ENCODE peak calls at places on chromosomes 13 and 19, in four cellular contexts. M is AG09319, S is psoas muscle, E is RKO. V is an unnamed sample.

GRCh38 chr13:24220086-24220703 is 59.7 kb downstream of the SPATA13 start:
- DNase-seq in M (peak; percentile 70), S (no peak), E (peak; percentile 88), V (no peak)

GRCh38 chr19:1602091-1602707 is 3.1 kb downstream of the UQCR11 start:
- DNase-seq in E (no peak), S (no peak), M (no peak), V (no peak)

GRCh38 chr19:56106397-56106849 is 14.7 kb downstream of the ZNF787 start:
- DNase-seq in S (no peak), E (no peak), M (no peak), V (no peak)

GRCh38 chr19:56121180-56122167 is at the start of gene ZNF787:
- DNase-seq in E (peak; percentile 94), S (peak; percentile 99), M (peak; percentile 96), V (peak; percentile 99)

GRCh38 chr19:43594710-43595604 is 977 bp downstream of the IRGQ start:
- DNase-seq in S (peak; percentile 43), M (peak; percentile 18), E (peak; percentile 83), V (no peak)

GRCh38 chr13:41588899-41589298 is 131.5 kb downstream of the RGCC start:
- DNase-seq in M (peak; percentile 74), E (peak; percentile 95), S (no peak), V (no peak)

GRCh38 chr19:35318679-35319448 is 10.1 kb upstream of the CD22 start:
- DNase-seq in S (peak; percentile 72), E (peak; percentile 51), M (peak; percentile 20), V (no peak)

GRCh38 chr19:35623327-35624010 is 5.4 kb upstream of the RBM42 start:
- DNase-seq in S (no peak), M (no peak), E (no peak), V (no peak)

GRCh38 chr13:76944457-76944856 is 3.9 kb upstream of the ACOD1 start:
- DNase-seq in E (no peak), S (no peak), M (no peak), V (no peak)

GRCh38 chr19:13978721-13979191 is 26.4 kb downstream of the DCAF15 start:
- DNase-seq in S (no peak), E (no peak), M (no peak), V (no peak)

GRCh38 chr13:99860736-99861135 is 110.8 kb downstream of the ZIC5 start:
- DNase-seq in S (no peak), M (no peak), E (no peak), V (no peak)

GRCh38 chr13:110860986-110861385 is 53.9 kb downstream of the ANKRD10 start:
- DNase-seq in E (no peak), M (no peak), S (no peak), V (no peak)

GRCh38 chr13:32314271-32314967 is 744 bp downstream of the ZAR1L start:
- DNase-seq in S (peak; percentile 34), E (no peak), M (no peak), V (peak; percentile 89)

GRCh38 chr13:87872813-87873212 is 201.6 kb downstream of the SLITRK5 start:
- DNase-seq in M (no peak), S (no peak), E (no peak), V (no peak)

GRCh38 chr19:45817010-45817724 is 2.1 kb upstream of the RSPH6A start:
- DNase-seq in M (peak; percentile 84), E (peak; percentile 95), S (peak; percentile 92), V (peak; percentile 96)

GRCh38 chr19:55766466-55766865 is 2.5 kb upstream of the RFPL4AL1 start:
- DNase-seq in M (no peak), E (no peak), S (no peak), V (no peak)

GRCh38 chr19:53624776-53625540 is 6.8 kb upstream of the DPRX start:
- DNase-seq in E (no peak), M (no peak), S (no peak), V (no peak)

GRCh38 chr13:108463365-108463764 is 166.0 kb upstream of the MYO16 start:
- DNase-seq in M (peak; percentile 43), E (peak; percentile 94), S (no peak), V (no peak)

GRCh38 chr19:1417681-1418493 is 10.5 kb downstream of the DAZAP1 start:
- DNase-seq in S (no peak), E (no peak), M (no peak), V (no peak)

GRCh38 chr19:38496116-38496515 is 62.6 kb downstream of the RYR1 start:
- DNase-seq in E (no peak), M (no peak), S (no peak), V (no peak)

GRCh38 chr13:66405908-66406802 is 824.0 kb downstream of the PCDH9 start:
- DNase-seq in M (no peak), E (no peak), S (no peak), V (no peak)

GRCh38 chr19:10625762-10626138 is 397 bp downstream of the SLC44A2 start:
- DNase-seq in E (no peak), M (no peak), S (no peak), V (no peak)

GRCh38 chr13:20366056-20366455 is 133.9 kb upstream of the GJB6 start:
- DNase-seq in S (no peak), M (no peak), E (no peak), V (no peak)

GRCh38 chr19:35436477-35437141 is 11.4 kb upstream of the FFAR2 start:
- DNase-seq in M (peak; percentile 14), E (no peak), S (no peak), V (no peak)

GRCh38 chr19:2755811-2756210 is 16.0 kb upstream of the SLC39A3 start:
- DNase-seq in M (no peak), S (no peak), E (no peak), V (no peak)

GRCh38 chr19:55251296-55252081 is 7.3 kb downstream of the PPP6R1 start:
- DNase-seq in M (no peak), S (no peak), E (no peak), V (no peak)

V was measured in cardiac septum.